ENCODE peak calls at places on chromosomes 12 and 14, in six cellular contexts. G is stomach, L is transverse colon, Z is suprapubic skin, R is H1, K is upper lobe of left lung. S is an unnamed sample.

GRCh38 chr12:93677195-93678064 is at the start of gene CRADD:
- DNase-seq in R (peak; percentile 82), Z (peak; percentile 85), K (peak; percentile 80), G (peak; percentile 76), L (peak; percentile 82), S (peak; percentile 95)

GRCh38 chr12:110245278-110245868 is 35.7 kb upstream of the ATP2A2 start:
- DNase-seq in K (peak; percentile 42), R (peak; percentile 76), G (peak; percentile 72), L (peak; percentile 81), Z (no peak), S (no peak)

GRCh38 chr12:15650399-15651128 is 138.6 kb downstream of the EPS8 start:
- DNase-seq in R (no peak), Z (no peak), G (no peak), L (no peak), K (no peak), S (no peak)

GRCh38 chr12:9111525-9111924 is 4.2 kb downstream of the A2M start:
- DNase-seq in R (no peak), L (no peak), Z (no peak), K (no peak), G (no peak), S (no peak)

GRCh38 chr12:47881826-47882427 is 22.9 kb downstream of the VDR start:
- DNase-seq in R (no peak), G (no peak), L (no peak), Z (no peak), K (peak; percentile 68), S (no peak)

GRCh38 chr12:47705239-47705570 is 625 bp downstream of the RPAP3 start:
- DNase-seq in G (no peak), L (no peak), Z (no peak), R (no peak), K (no peak), S (no peak)

GRCh38 chr12:102374190-102374589 is 106.2 kb downstream of the IGF1 start:
- DNase-seq in R (no peak), L (no peak), Z (no peak), G (no peak), K (no peak), S (no peak)

GRCh38 chr14:99996951-99997571 is 68.2 kb upstream of the EVL start:
- DNase-seq in G (no peak), L (no peak), R (no peak), K (no peak), Z (no peak), S (no peak)

GRCh38 chr14:33711761-33712160 is 239.1 kb downstream of the EGLN3 start:
- DNase-seq in K (no peak), R (no peak), L (no peak), Z (no peak), G (no peak), S (no peak)

GRCh38 chr12:116982721-116983502 is 72.2 kb downstream of the FBXW8 start:
- DNase-seq in Z (no peak), G (no peak), R (no peak), L (no peak), K (no peak), S (no peak)

GRCh38 chr12:25585021-25585523 is 32.0 kb upstream of the LMNTD1 start:
- DNase-seq in R (no peak), G (no peak), L (no peak), Z (no peak), K (peak; percentile 28), S (no peak)

GRCh38 chr14:91904483-91904882 is 37.1 kb upstream of the TC2N start:
- DNase-seq in R (no peak), Z (no peak), G (no peak), K (no peak), L (no peak), S (no peak)

GRCh38 chr14:88879016-88879415 is 54.6 kb downstream of the TTC8 start:
- DNase-seq in Z (no peak), K (no peak), R (no peak), G (no peak), L (no peak), S (no peak)

GRCh38 chr14:99575043-99576023 is 28.7 kb downstream of the CCDC85C start:
- DNase-seq in L (peak; percentile 91), K (peak; percentile 88), Z (no peak), R (no peak), G (peak; percentile 90), S (no peak)

GRCh38 chr12:69600804-69601203 is 9.9 kb downstream of the LRRC10 start:
- DNase-seq in Z (no peak), K (no peak), R (no peak), L (no peak), G (no peak), S (no peak)

DNA sequence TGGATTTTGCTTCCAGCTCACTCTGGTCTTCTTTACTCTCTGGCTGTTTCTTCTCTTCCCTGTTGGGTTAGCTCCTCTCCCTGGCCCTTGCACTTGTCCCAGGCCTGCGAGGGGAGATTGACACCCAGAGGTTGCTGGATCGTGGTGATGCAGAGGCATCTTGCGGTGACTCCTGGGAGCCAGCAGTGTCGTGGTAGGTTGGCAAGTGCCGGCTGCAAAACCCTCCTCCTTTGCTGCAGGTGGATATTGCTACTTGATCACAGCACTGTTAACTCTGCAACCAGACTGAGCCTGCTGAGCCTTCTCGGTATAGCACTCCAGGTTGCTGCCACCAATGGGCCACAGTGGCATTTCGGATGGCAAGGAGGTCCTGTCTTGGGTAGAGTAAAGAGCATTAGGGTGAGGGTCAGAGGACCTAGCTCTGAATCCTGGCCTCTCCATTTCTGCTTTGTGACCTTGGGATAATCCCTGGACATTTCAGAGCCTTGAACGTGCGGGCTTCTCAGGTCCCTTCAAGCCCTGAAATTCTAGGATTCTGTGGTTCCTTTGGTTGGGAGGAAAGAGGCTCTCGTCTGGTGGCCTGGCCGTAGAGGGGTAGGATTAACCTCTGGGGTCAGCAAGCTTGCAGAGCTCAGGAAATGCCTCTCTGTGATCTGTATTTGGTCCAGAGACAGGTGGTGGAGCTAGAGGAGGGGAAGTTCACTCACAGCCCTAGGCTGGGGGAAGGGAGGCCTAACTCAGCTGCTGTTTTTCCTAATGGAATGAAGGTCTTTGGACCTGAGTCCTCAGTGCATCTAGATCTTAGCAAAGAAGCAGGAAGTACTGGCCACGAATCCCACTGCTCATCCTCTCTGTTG is 87.5 kb downstream of the TSPAN9 start:
- DNase-seq in R (no peak), K (no peak), G (no peak), L (no peak), Z (no peak), S (no peak)
- TF ChIP-seq EP300 in R (no peak), K (no peak), G (no peak), L (no peak), Z (no peak), S (no peak)

GRCh38 chr14:51807355-51807754 is 53.1 kb upstream of the GNG2 start:
- DNase-seq in G (no peak), Z (no peak), R (no peak), K (no peak), L (no peak), S (no peak)
- TF ChIP-seq POLR2AphosphoS5 in G (no peak), Z (no peak), R (no peak), K (no peak), L (no peak), S (no peak)

DNA sequence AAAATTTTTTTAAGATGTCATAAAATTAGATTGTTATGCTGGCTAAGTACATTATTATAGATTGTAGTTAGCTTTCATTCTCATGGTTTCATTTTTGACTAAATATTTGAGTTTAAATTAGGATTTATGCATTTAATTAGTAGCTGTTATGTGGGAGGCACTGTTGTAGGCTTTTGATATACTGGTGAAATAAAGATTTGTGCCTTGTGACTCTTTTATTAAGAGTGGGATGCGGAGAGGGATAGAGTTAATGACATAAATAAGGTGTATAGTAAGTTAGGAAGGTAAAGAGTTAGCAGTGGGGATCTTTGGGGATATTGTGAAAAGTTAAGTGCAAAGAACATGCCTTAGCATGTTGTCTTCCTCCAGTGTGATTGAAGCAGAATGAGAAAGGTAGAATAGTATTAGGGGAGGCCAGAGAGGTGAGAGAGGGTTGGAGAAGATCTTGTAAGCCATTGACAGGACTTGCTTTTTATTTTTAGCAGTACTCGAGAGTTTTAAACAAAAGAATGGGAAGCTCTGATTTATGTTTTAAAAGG is 8.8 kb downstream of the ARHGAP5 start:
- DNase-seq in Z (no peak), R (no peak), L (no peak), K (no peak), G (no peak), S (no peak)
- H3K4me1 ChIP-seq in Z (peaks cover 22% of the 10 kb centered on the region), R (peaks cover 4% of the 10 kb centered on the region), L (peaks cover 48% of the 10 kb centered on the region), K (peaks cover 28% of the 10 kb centered on the region), G (peaks cover 82% of the 10 kb centered on the region), S (peaks cover 82% of the 10 kb centered on the region)

GRCh38 chr12:6279631-6280030 is 30.9 kb upstream of the PLEKHG6 start:
- DNase-seq in K (no peak), G (no peak), Z (peak; percentile 71), L (no peak), R (no peak), S (no peak)

GRCh38 chr12:6280053-6280469 is 30.4 kb upstream of the PLEKHG6 start:
- DNase-seq in L (peak; percentile 68), Z (peak; percentile 71), R (no peak), K (peak; percentile 85), G (peak; percentile 67), S (no peak)

GRCh38 chr12:6279256-6279628 is 31.2 kb upstream of the PLEKHG6 start:
- DNase-seq in R (no peak), Z (no peak), L (no peak), G (no peak), K (no peak), S (no peak)

GRCh38 chr12:6277982-6278438 is 32.5 kb upstream of the PLEKHG6 start:
- DNase-seq in K (peak; percentile 87), L (peak; percentile 68), G (peak; percentile 68), R (no peak), Z (no peak), S (no peak)

DNA sequence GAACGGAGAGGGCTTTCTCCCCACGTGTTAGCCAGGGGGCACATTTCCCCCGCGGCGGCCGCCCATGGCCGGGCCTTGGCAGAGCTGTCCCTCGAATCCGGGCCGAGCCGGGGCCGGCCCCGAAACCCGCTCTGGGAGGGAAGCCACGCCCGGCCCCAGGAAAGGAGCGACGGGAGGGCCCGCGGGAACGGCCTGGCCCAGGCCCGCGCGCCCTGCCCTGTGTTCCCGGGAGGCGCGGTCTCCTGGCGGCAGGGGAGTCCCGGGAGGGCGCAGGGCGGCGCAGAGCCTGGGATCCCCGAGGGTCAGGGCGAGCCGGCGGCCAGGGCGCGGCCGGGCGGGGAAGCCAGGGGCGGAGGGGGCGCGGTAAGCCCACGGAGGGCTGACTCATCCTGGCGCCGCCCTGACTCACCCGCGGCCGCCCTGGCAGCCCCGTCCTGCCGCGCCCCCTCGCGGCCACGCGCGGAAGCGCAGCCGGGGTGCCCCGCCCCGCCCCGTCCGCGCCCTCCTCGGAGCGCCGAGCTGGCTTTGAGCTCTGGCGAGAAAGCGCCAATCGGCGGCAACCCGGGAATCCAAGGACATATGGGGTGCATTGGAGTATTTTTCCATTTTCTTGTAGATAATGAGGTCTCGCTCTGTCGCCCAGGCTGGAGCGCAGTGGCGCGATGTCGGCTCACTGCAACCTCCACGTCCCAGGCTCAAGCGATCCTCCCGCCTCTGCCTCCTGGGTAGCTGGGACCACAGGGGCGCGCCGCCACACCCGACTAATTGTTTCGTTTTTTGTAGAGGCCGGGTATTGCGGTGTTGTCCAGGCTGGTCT is 31.8 kb upstream of the PLEKHG6 start:
- DNase-seq in K (peak; percentile 92), L (peak; percentile 94), R (peak; percentile 97), Z (peak; percentile 90), G (peak; percentile 89), S (no peak)
- TF ChIP-seq EP300 in K (peak; percentile 76), L (peak; percentile 80), R (no peak), Z (no peak), G (no peak), S (no peak)

S was measured in esophagus muscularis mucosa.